ENCODE peak calls at places on chromosomes 3 and 15, in ten cellular contexts. One of them, this sample, is unnamed.

GRCh38 chr3:111827871-111828270 is 31.2 kb upstream of the PHLDB2 start:
- DNase-seq in AG04450: no peak
- DNase-seq in OCI-LY7: no peak
- DNase-seq in MM.1S: no peak
- DNase-seq in neural progenitor cell: no peak
- DNase-seq in AG10803: no peak
- DNase-seq in heart left ventricle: no peak
- DNase-seq in keratinocyte: no peak
- DNase-seq in fibroblast of the aortic adventitia: no peak
- DNase-seq in GM23338: no peak
- DNase-seq in this sample: no peak

GRCh38 chr15:35886765-35887164 is 340.8 kb upstream of the DPH6 start:
- DNase-seq in AG04450: no peak
- DNase-seq in OCI-LY7: no peak
- DNase-seq in MM.1S: no peak
- DNase-seq in neural progenitor cell: no peak
- DNase-seq in AG10803: peak; percentile 13
- DNase-seq in heart left ventricle: no peak
- DNase-seq in keratinocyte: no peak
- DNase-seq in fibroblast of the aortic adventitia: peak; percentile 13
- DNase-seq in GM23338: no peak
- DNase-seq in this sample: peak; percentile 23

GRCh38 chr15:41341519-41341918 is 8.8 kb downstream of the NUSAP1 start:
- DNase-seq in AG04450: no peak
- DNase-seq in OCI-LY7: no peak
- DNase-seq in MM.1S: no peak
- DNase-seq in neural progenitor cell: no peak
- DNase-seq in AG10803: no peak
- DNase-seq in heart left ventricle: no peak
- DNase-seq in keratinocyte: no peak
- DNase-seq in fibroblast of the aortic adventitia: no peak
- DNase-seq in GM23338: no peak
- DNase-seq in this sample: no peak

GRCh38 chr3:19365471-19365870 is 217.2 kb downstream of the KCNH8 start:
- DNase-seq in AG04450: no peak
- DNase-seq in OCI-LY7: no peak
- DNase-seq in MM.1S: no peak
- DNase-seq in neural progenitor cell: no peak
- DNase-seq in AG10803: no peak
- DNase-seq in heart left ventricle: no peak
- DNase-seq in keratinocyte: no peak
- DNase-seq in fibroblast of the aortic adventitia: no peak
- DNase-seq in GM23338: no peak
- DNase-seq in this sample: no peak

GRCh38 chr3:169362261-169362660 is 301.3 kb downstream of the MECOM start:
- DNase-seq in AG04450: no peak
- DNase-seq in OCI-LY7: no peak
- DNase-seq in MM.1S: no peak
- DNase-seq in neural progenitor cell: no peak
- DNase-seq in AG10803: peak; percentile 20
- DNase-seq in heart left ventricle: no peak
- DNase-seq in keratinocyte: no peak
- DNase-seq in fibroblast of the aortic adventitia: peak; percentile 72
- DNase-seq in GM23338: no peak
- DNase-seq in this sample: peak; percentile 5

GRCh38 chr3:133476971-133477375 is 77.1 kb downstream of the BFSP2 start:
- DNase-seq in AG04450: no peak
- DNase-seq in OCI-LY7: peak; percentile 72
- DNase-seq in MM.1S: no peak
- DNase-seq in neural progenitor cell: no peak
- DNase-seq in AG10803: no peak
- DNase-seq in heart left ventricle: no peak
- DNase-seq in keratinocyte: no peak
- DNase-seq in fibroblast of the aortic adventitia: no peak
- DNase-seq in GM23338: no peak
- DNase-seq in this sample: no peak

GRCh38 chr15:43277231-43277823 is 10.6 kb upstream of the TGM5 start:
- DNase-seq in AG04450: no peak
- DNase-seq in OCI-LY7: no peak
- DNase-seq in MM.1S: no peak
- DNase-seq in neural progenitor cell: no peak
- DNase-seq in AG10803: no peak
- DNase-seq in heart left ventricle: no peak
- DNase-seq in keratinocyte: no peak
- DNase-seq in fibroblast of the aortic adventitia: no peak
- DNase-seq in GM23338: no peak
- DNase-seq in this sample: no peak

GRCh38 chr3:42855547-42856380 is 19.9 kb downstream of the CYP8B1 start:
- DNase-seq in AG04450: no peak
- DNase-seq in OCI-LY7: no peak
- DNase-seq in MM.1S: no peak
- DNase-seq in neural progenitor cell: no peak
- DNase-seq in AG10803: no peak
- DNase-seq in heart left ventricle: no peak
- DNase-seq in keratinocyte: no peak
- DNase-seq in fibroblast of the aortic adventitia: no peak
- DNase-seq in GM23338: no peak
- DNase-seq in this sample: no peak

GRCh38 chr3:137771401-137772230 is 7.5 kb downstream of the SOX14 start:
- DNase-seq in AG04450: no peak
- DNase-seq in OCI-LY7: no peak
- DNase-seq in MM.1S: no peak
- DNase-seq in neural progenitor cell: peak; percentile 69
- DNase-seq in AG10803: no peak
- DNase-seq in heart left ventricle: no peak
- DNase-seq in keratinocyte: no peak
- DNase-seq in fibroblast of the aortic adventitia: no peak
- DNase-seq in GM23338: peak; percentile 72
- DNase-seq in this sample: no peak
- H3K4me3 ChIP-seq in AG04450: no peak overlapping the region
- H3K4me3 ChIP-seq in OCI-LY7: no peak overlapping the region
- H3K4me3 ChIP-seq in MM.1S: no peak overlapping the region
- H3K4me3 ChIP-seq in neural progenitor cell: peak overlapping the region; percentile 30
- H3K4me3 ChIP-seq in AG10803: no peak overlapping the region
- H3K4me3 ChIP-seq in heart left ventricle: peak overlapping the region; percentile 22
- H3K4me3 ChIP-seq in keratinocyte: no peak overlapping the region
- H3K4me3 ChIP-seq in fibroblast of the aortic adventitia: no peak overlapping the region
- H3K4me3 ChIP-seq in GM23338: peak overlapping the region; percentile 49
- H3K4me3 ChIP-seq in this sample: no peak overlapping the region

GRCh38 chr15:74908635-74909034 is 2.0 kb upstream of the FAM219B start:
- DNase-seq in AG04450: no peak
- DNase-seq in OCI-LY7: no peak
- DNase-seq in MM.1S: no peak
- DNase-seq in neural progenitor cell: no peak
- DNase-seq in AG10803: no peak
- DNase-seq in heart left ventricle: no peak
- DNase-seq in keratinocyte: no peak
- DNase-seq in fibroblast of the aortic adventitia: no peak
- DNase-seq in GM23338: no peak
- DNase-seq in this sample: no peak

GRCh38 chr15:74904190-74904805 is 2.4 kb downstream of the FAM219B start:
- DNase-seq in AG04450: no peak
- DNase-seq in OCI-LY7: no peak
- DNase-seq in MM.1S: no peak
- DNase-seq in neural progenitor cell: no peak
- DNase-seq in AG10803: no peak
- DNase-seq in heart left ventricle: no peak
- DNase-seq in keratinocyte: no peak
- DNase-seq in fibroblast of the aortic adventitia: no peak
- DNase-seq in GM23338: no peak
- DNase-seq in this sample: no peak

GRCh38 chr15:74907277-74907870 is 723 bp upstream of the FAM219B start:
- DNase-seq in AG04450: no peak
- DNase-seq in OCI-LY7: no peak
- DNase-seq in MM.1S: no peak
- DNase-seq in neural progenitor cell: no peak
- DNase-seq in AG10803: no peak
- DNase-seq in heart left ventricle: no peak
- DNase-seq in keratinocyte: no peak
- DNase-seq in fibroblast of the aortic adventitia: no peak
- DNase-seq in GM23338: no peak
- DNase-seq in this sample: no peak

GRCh38 chr15:74906193-74906449 is 530 bp downstream of the FAM219B start:
- DNase-seq in AG04450: no peak
- DNase-seq in OCI-LY7: peak; percentile 46
- DNase-seq in MM.1S: peak; percentile 24
- DNase-seq in neural progenitor cell: peak; percentile 70
- DNase-seq in AG10803: no peak
- DNase-seq in heart left ventricle: peak; percentile 25
- DNase-seq in keratinocyte: no peak
- DNase-seq in fibroblast of the aortic adventitia: peak; percentile 28
- DNase-seq in GM23338: peak; percentile 57
- DNase-seq in this sample: no peak

GRCh38 chr15:74906450-74907276 is at the start of gene FAM219B:
- DNase-seq in AG04450: peak; percentile 60
- DNase-seq in OCI-LY7: peak; percentile 91
- DNase-seq in MM.1S: peak; percentile 91
- DNase-seq in neural progenitor cell: peak; percentile 97
- DNase-seq in AG10803: peak; percentile 84
- DNase-seq in heart left ventricle: peak; percentile 94
- DNase-seq in keratinocyte: no peak
- DNase-seq in fibroblast of the aortic adventitia: peak; percentile 85
- DNase-seq in GM23338: peak; percentile 97
- DNase-seq in this sample: peak; percentile 86
- TF ChIP-seq CTCF in AG04450: no peak
- TF ChIP-seq CTCF in OCI-LY7: no peak
- TF ChIP-seq CTCF in MM.1S: no peak
- TF ChIP-seq CTCF in neural progenitor cell: no peak
- TF ChIP-seq CTCF in AG10803: no peak
- TF ChIP-seq CTCF in heart left ventricle: no peak
- TF ChIP-seq CTCF in keratinocyte: no peak
- TF ChIP-seq CTCF in fibroblast of the aortic adventitia: no peak
- TF ChIP-seq CTCF in GM23338: no peak
- TF ChIP-seq CTCF in this sample: no peak

GRCh38 chr3:110743202-110743601 is 328.4 kb upstream of the NECTIN3 start:
- DNase-seq in AG04450: no peak
- DNase-seq in OCI-LY7: no peak
- DNase-seq in MM.1S: no peak
- DNase-seq in neural progenitor cell: peak; percentile 5
- DNase-seq in AG10803: no peak
- DNase-seq in heart left ventricle: no peak
- DNase-seq in keratinocyte: no peak
- DNase-seq in fibroblast of the aortic adventitia: no peak
- DNase-seq in GM23338: peak; percentile 21
- DNase-seq in this sample: no peak
- H3K4me3 ChIP-seq in AG04450: no peak overlapping the region
- H3K4me3 ChIP-seq in OCI-LY7: no peak overlapping the region
- H3K4me3 ChIP-seq in MM.1S: no peak overlapping the region
- H3K4me3 ChIP-seq in neural progenitor cell: no peak overlapping the region
- H3K4me3 ChIP-seq in AG10803: no peak overlapping the region
- H3K4me3 ChIP-seq in heart left ventricle: no peak overlapping the region
- H3K4me3 ChIP-seq in keratinocyte: no peak overlapping the region
- H3K4me3 ChIP-seq in fibroblast of the aortic adventitia: no peak overlapping the region
- H3K4me3 ChIP-seq in GM23338: no peak overlapping the region
- H3K4me3 ChIP-seq in this sample: no peak overlapping the region

GRCh38 chr3:148861277-148861869 is 3.7 kb upstream of the CPA3 start:
- DNase-seq in AG04450: peak; percentile 11
- DNase-seq in OCI-LY7: peak; percentile 55
- DNase-seq in MM.1S: peak; percentile 58
- DNase-seq in neural progenitor cell: peak; percentile 50
- DNase-seq in AG10803: peak; percentile 60
- DNase-seq in heart left ventricle: no peak
- DNase-seq in keratinocyte: peak; percentile 9
- DNase-seq in fibroblast of the aortic adventitia: peak; percentile 71
- DNase-seq in GM23338: peak; percentile 52
- DNase-seq in this sample: peak; percentile 53
- TF ChIP-seq CTCF in AG04450: peak; percentile 64
- TF ChIP-seq CTCF in OCI-LY7: peak; percentile 94
- TF ChIP-seq CTCF in MM.1S: peak; percentile 72
- TF ChIP-seq CTCF in neural progenitor cell: peak; percentile 79
- TF ChIP-seq CTCF in AG10803: peak; percentile 71
- TF ChIP-seq CTCF in heart left ventricle: peak; percentile 80
- TF ChIP-seq CTCF in keratinocyte: no peak
- TF ChIP-seq CTCF in fibroblast of the aortic adventitia: peak; percentile 63
- TF ChIP-seq CTCF in GM23338: peak; percentile 91
- TF ChIP-seq CTCF in this sample: peak; percentile 65

GRCh38 chr15:29871401-29871800 is 49.1 kb upstream of the TJP1 start:
- DNase-seq in AG04450: no peak
- DNase-seq in OCI-LY7: no peak
- DNase-seq in MM.1S: no peak
- DNase-seq in neural progenitor cell: no peak
- DNase-seq in AG10803: no peak
- DNase-seq in heart left ventricle: peak; percentile 64
- DNase-seq in keratinocyte: no peak
- DNase-seq in fibroblast of the aortic adventitia: no peak
- DNase-seq in GM23338: no peak
- DNase-seq in this sample: peak; percentile 88

GRCh38 chr15:29874977-29875376 is 52.7 kb upstream of the TJP1 start:
- DNase-seq in AG04450: no peak
- DNase-seq in OCI-LY7: no peak
- DNase-seq in MM.1S: no peak
- DNase-seq in neural progenitor cell: no peak
- DNase-seq in AG10803: no peak
- DNase-seq in heart left ventricle: no peak
- DNase-seq in keratinocyte: no peak
- DNase-seq in fibroblast of the aortic adventitia: no peak
- DNase-seq in GM23338: no peak
- DNase-seq in this sample: no peak

GRCh38 chr15:29872716-29873115 is 50.4 kb upstream of the TJP1 start:
- DNase-seq in AG04450: no peak
- DNase-seq in OCI-LY7: no peak
- DNase-seq in MM.1S: no peak
- DNase-seq in neural progenitor cell: no peak
- DNase-seq in AG10803: no peak
- DNase-seq in heart left ventricle: no peak
- DNase-seq in keratinocyte: no peak
- DNase-seq in fibroblast of the aortic adventitia: no peak
- DNase-seq in GM23338: no peak
- DNase-seq in this sample: no peak

GRCh38 chr15:29873264-29873663 is 51.0 kb upstream of the TJP1 start:
- DNase-seq in AG04450: no peak
- DNase-seq in OCI-LY7: no peak
- DNase-seq in MM.1S: no peak
- DNase-seq in neural progenitor cell: no peak
- DNase-seq in AG10803: no peak
- DNase-seq in heart left ventricle: no peak
- DNase-seq in keratinocyte: no peak
- DNase-seq in fibroblast of the aortic adventitia: peak; percentile 21
- DNase-seq in GM23338: no peak
- DNase-seq in this sample: no peak

GRCh38 chr15:29873942-29874341 is 51.7 kb upstream of the TJP1 start:
- DNase-seq in AG04450: no peak
- DNase-seq in OCI-LY7: no peak
- DNase-seq in MM.1S: no peak
- DNase-seq in neural progenitor cell: no peak
- DNase-seq in AG10803: no peak
- DNase-seq in heart left ventricle: no peak
- DNase-seq in keratinocyte: no peak
- DNase-seq in fibroblast of the aortic adventitia: no peak
- DNase-seq in GM23338: no peak
- DNase-seq in this sample: no peak
- H3K4me3 ChIP-seq in AG04450: no peak overlapping the region
- H3K4me3 ChIP-seq in OCI-LY7: no peak overlapping the region
- H3K4me3 ChIP-seq in MM.1S: no peak overlapping the region
- H3K4me3 ChIP-seq in neural progenitor cell: no peak overlapping the region
- H3K4me3 ChIP-seq in AG10803: no peak overlapping the region
- H3K4me3 ChIP-seq in heart left ventricle: no peak overlapping the region
- H3K4me3 ChIP-seq in keratinocyte: no peak overlapping the region
- H3K4me3 ChIP-seq in fibroblast of the aortic adventitia: no peak overlapping the region
- H3K4me3 ChIP-seq in GM23338: no peak overlapping the region
- H3K4me3 ChIP-seq in this sample: no peak overlapping the region